ENCODE peak calls at places on chromosomes 2 and 18, in four cellular contexts. Y is H9, Q is H1, O is mesenchymal stem cell. V is an unnamed sample.

GRCh38 chr18:62499263-62499650 is 23.6 kb upstream of the ZCCHC2 start:
- DNase-seq in Y (no peak), Q (no peak), O (no peak), V (no peak)

GRCh38 chr18:13703899-13704298 is 22.5 kb downstream of the FAM210A start:
- DNase-seq in Y (no peak), Q (no peak), O (peak; percentile 13), V (peak; percentile 3)

GRCh38 chr2:5394223-5394622 is 298.0 kb upstream of the SOX11 start:
- DNase-seq in Y (no peak), Q (no peak), O (no peak), V (no peak)

GRCh38 chr2:111633643-111634042 is 250.3 kb downstream of the ANAPC1 start:
- DNase-seq in Y (no peak), Q (no peak), O (no peak), V (no peak)

GRCh38 chr2:159614534-159615186 is 1.7 kb downstream of the BAZ2B start:
- DNase-seq in Y (no peak), Q (no peak), O (no peak), V (no peak)

GRCh38 chr18:48902856-48903601 is 47.7 kb downstream of the SMAD7 start:
- DNase-seq in Y (peak; percentile 21), Q (no peak), O (no peak), V (no peak)

GRCh38 chr2:33383838-33384237 is 92.6 kb upstream of the RASGRP3 start:
- DNase-seq in Y (no peak), Q (no peak), O (no peak), V (no peak)

GRCh38 chr2:101150306-101151140 is 659 bp downstream of the TBC1D8 start:
- DNase-seq in Y (peak; percentile 46), Q (no peak), O (peak; percentile 32), V (peak; percentile 18)

GRCh38 chr18:69628774-69629359 is 228.2 kb downstream of the DOK6 start:
- DNase-seq in Y (no peak), Q (no peak), O (no peak), V (no peak)
- H4K8ac ChIP-seq in Y (no peak overlapping the region), Q (no peak overlapping the region), O (no peak overlapping the region), V (no peak overlapping the region)

GRCh38 chr2:236748801-236749200 is 179.2 kb downstream of the ACKR3 start:
- DNase-seq in Y (no peak), Q (no peak), O (no peak), V (no peak)
- H2BK12ac ChIP-seq in Y (no peak overlapping the region), Q (no peak overlapping the region), O (no peak overlapping the region), V (no peak overlapping the region)

GRCh38 chr2:98912957-98913915 is 22.8 kb downstream of the CRACDL start:
- DNase-seq in Y (no peak), Q (no peak), O (no peak), V (no peak)
- H4K8ac ChIP-seq in Y (peak overlapping the region; percentile 55), Q (no peak overlapping the region), O (no peak overlapping the region), V (no peak overlapping the region)

GRCh38 chr2:59302683-59303082 is 1061.6 kb upstream of the FANCL start:
- DNase-seq in Y (no peak), Q (no peak), O (no peak), V (no peak)
- H2BK12ac ChIP-seq in Y (no peak overlapping the region), Q (no peak overlapping the region), O (no peak overlapping the region), V (no peak overlapping the region)

GRCh38 chr2:102422910-102423309 is at the start of gene IL18RAP:
- DNase-seq in Y (no peak), Q (no peak), O (no peak), V (no peak)

GRCh38 chr2:102417946-102418345 is 5.0 kb upstream of the IL18RAP start:
- DNase-seq in Y (no peak), Q (no peak), O (no peak), V (no peak)

GRCh38 chr2:102420290-102420689 is 2.7 kb upstream of the IL18RAP start:
- DNase-seq in Y (no peak), Q (no peak), O (no peak), V (no peak)

GRCh38 chr2:102421890-102422759 is 835 bp upstream of the IL18RAP start:
- DNase-seq in Y (no peak), Q (no peak), O (no peak), V (no peak)

GRCh38 chr2:102418421-102418961 is 4.5 kb upstream of the IL18RAP start:
- DNase-seq in Y (no peak), Q (no peak), O (peak; percentile 24), V (no peak)
- H4K8ac ChIP-seq in Y (no peak overlapping the region), Q (no peak overlapping the region), O (no peak overlapping the region), V (no peak overlapping the region)

GRCh38 chr2:47078541-47079482 is 76.3 kb downstream of the STPG4 start:
- DNase-seq in Y (no peak), Q (no peak), O (no peak), V (no peak)
- H2BK12ac ChIP-seq in Y (no peak overlapping the region), Q (no peak overlapping the region), O (peak overlapping the region; percentile 61), V (no peak overlapping the region)

GRCh38 chr2:73740767-73741166 is 3.6 kb upstream of the TPRKB start:
- DNase-seq in Y (no peak), Q (no peak), O (no peak), V (no peak)

GRCh38 chr2:73739101-73739500 is 2.0 kb upstream of the TPRKB start:
- DNase-seq in Y (no peak), Q (no peak), O (no peak), V (no peak)

GRCh38 chr2:73730810-73731209 is 6.3 kb downstream of the TPRKB start:
- DNase-seq in Y (no peak), Q (no peak), O (no peak), V (no peak)

GRCh38 chr2:73736855-73737779 is at the start of gene TPRKB:
- DNase-seq in Y (peak; percentile 96), Q (peak; percentile 89), O (peak; percentile 95), V (peak; percentile 74)

DNA sequence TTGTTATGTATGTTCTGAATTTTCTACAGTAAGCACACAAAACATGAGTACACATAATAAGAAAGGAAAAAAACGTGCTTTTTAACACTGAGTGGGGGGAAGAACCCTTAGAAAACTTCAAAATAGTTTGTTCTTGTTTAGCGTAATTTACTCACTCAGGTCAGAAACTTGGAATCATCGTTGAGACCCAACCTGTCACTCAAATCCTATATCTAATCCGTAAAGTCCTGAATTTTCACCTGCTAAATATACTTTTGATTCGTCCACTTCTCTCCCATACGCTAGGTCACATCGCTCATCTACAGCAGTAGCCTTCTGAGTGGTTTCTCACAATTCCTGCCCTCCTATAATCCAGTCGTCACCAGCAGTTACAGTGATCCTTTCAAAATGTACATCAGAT is 767 bp downstream of the TPRKB start:
- DNase-seq in Y (no peak), Q (no peak), O (no peak), V (no peak)
- H4K8ac ChIP-seq in Y (no peak overlapping the region), Q (no peak overlapping the region), O (peak overlapping the region; percentile 8), V (no peak overlapping the region)

GRCh38 chr2:237600205-237600846 is 9.8 kb upstream of the RAB17 start:
- DNase-seq in Y (peak; percentile 28), Q (no peak), O (no peak), V (no peak)
- H2BK12ac ChIP-seq in Y (no peak overlapping the region), Q (peak overlapping the region; percentile 82), O (peak overlapping the region; percentile 42), V (no peak overlapping the region)